ENCODE peak calls at places on chromosomes 16 and 17, in seven cellular contexts. S is PC-9, G is NCI-H1048, Q is Caco-2, A is NCI-H510A treated with DMSO at 0.1 percent for 48 hours, P is Right ventricle myocardium superior, R is HAP-1. T is an unnamed sample.

GRCh38 chr16:48637039-48637438 is 27.1 kb upstream of the N4BP1 start:
- DNase-seq in A (no peak), P (no peak), R (no peak), S (no peak), Q (no peak), G (no peak), T (no peak)

GRCh38 chr17:50689956-50690886 is 17.5 kb downstream of the ANKRD40 start:
- DNase-seq in Q (peak), P (no peak), G (no peak), R (no peak), S (no peak), A (no peak), T (peak)

GRCh38 chr17:77734371-77735050 is 224.0 kb upstream of the TNRC6C start:
- DNase-seq in G (no peak), A (peak), Q (no peak), S (no peak), P (peak), R (peak), T (peak)

GRCh38 chr16:22124583-22125284 is 32.4 kb downstream of the VWA3A start:
- DNase-seq in R (no peak), Q (no peak), A (no peak), G (no peak), S (no peak), P (no peak), T (no peak)

GRCh38 chr16:71327720-71328119 is 30.8 kb upstream of the CALB2 start:
- DNase-seq in G (no peak), A (no peak), P (no peak), S (no peak), R (no peak), Q (no peak), T (no peak)

GRCh38 chr16:17557480-17557879 is 86.7 kb upstream of the XYLT1 start:
- DNase-seq in A (no peak), S (no peak), R (no peak), Q (no peak), P (no peak), G (no peak), T (no peak)

GRCh38 chr16:8828541-8829165 is 31.0 kb downstream of the PMM2 start:
- DNase-seq in A (no peak), G (no peak), Q (no peak), P (no peak), S (no peak), R (no peak), T (no peak)

GRCh38 chr16:30491744-30492308 is 19.3 kb downstream of the ITGAL start:
- DNase-seq in P (no peak), Q (no peak), G (no peak), S (peak), A (no peak), R (no peak), T (no peak)

GRCh38 chr17:44844390-44844830 is 3.3 kb upstream of the HIGD1B start:
- DNase-seq in G (no peak), P (peak), R (no peak), Q (no peak), S (no peak), A (no peak), T (no peak)

GRCh38 chr16:13517856-13518255 is 402.1 kb upstream of the ERCC4 start:
- DNase-seq in R (no peak), G (no peak), Q (no peak), S (no peak), P (no peak), A (no peak), T (no peak)

T was measured in posterior vena cava.